ENCODE peak calls at places on chromosomes 2 and 18, in ten cellular contexts. K, E, X, U, O, D, P, Q, L and V are unnamed samples.
A peak's percentile ranks its signal among the peaks of the same experiment; 100 is the strongest.

GRCh38 chr2:201821080-201821479 is 14.7 kb downstream of the CDK15 start:
- DNase-seq in K (no peak), E (no peak), X (no peak), U (no peak), O (no peak), D (no peak), P (no peak), Q (no peak), L (no peak), V (no peak)

GRCh38 chr2:180657054-180657453 is 323.4 kb upstream of the UBE2E3 start:
- DNase-seq in K (no peak), E (no peak), X (no peak), U (peak; percentile 78), O (no peak), D (no peak), P (no peak), Q (peak; percentile 48), L (no peak), V (no peak)

GRCh38 chr2:237859533-237860272 is at the start of gene RAMP1:
- DNase-seq in K (no peak), E (no peak), X (no peak), U (peak; percentile 17), O (peak; percentile 59), D (peak; percentile 62), P (no peak), Q (no peak), L (no peak), V (peak; percentile 50)

GRCh38 chr18:62576277-62576676 is 53.5 kb downstream of the ZCCHC2 start:
- DNase-seq in K (no peak), E (no peak), X (no peak), U (no peak), O (no peak), D (no peak), P (no peak), Q (no peak), L (no peak), V (no peak)

GRCh38 chr2:12196495-12196894 is 450.1 kb downstream of the LPIN1 start:
- DNase-seq in K (no peak), E (no peak), X (no peak), U (no peak), O (no peak), D (no peak), P (no peak), Q (no peak), L (no peak), V (no peak)

GRCh38 chr2:127092306-127092705 is 14.6 kb downstream of the BIN1 start:
- DNase-seq in K (peak; percentile 16), E (no peak), X (no peak), U (no peak), O (no peak), D (no peak), P (no peak), Q (no peak), L (no peak), V (no peak)

GRCh38 chr18:23307567-23308295 is 145.4 kb upstream of the RIOK3 start:
- DNase-seq in K (peak; percentile 28), E (no peak), X (no peak), U (peak; percentile 58), O (no peak), D (no peak), P (no peak), Q (peak; percentile 16), L (no peak), V (peak; percentile 31)

GRCh38 chr2:129906139-129906860 is 73.2 kb upstream of the RAB6C start:
- DNase-seq in K (no peak), E (peak; percentile 16), X (no peak), U (no peak), O (no peak), D (peak; percentile 33), P (no peak), Q (no peak), L (no peak), V (no peak)

GRCh38 chr2:85768713-85769112 is 14.9 kb downstream of the ATOH8 start:
- DNase-seq in K (peak; percentile 47), E (peak; percentile 82), X (no peak), U (no peak), O (peak; percentile 72), D (no peak), P (no peak), Q (no peak), L (peak; percentile 89), V (peak; percentile 88)

GRCh38 chr2:85767803-85768665 is 14.2 kb downstream of the ATOH8 start:
- DNase-seq in K (no peak), E (no peak), X (no peak), U (no peak), O (no peak), D (no peak), P (no peak), Q (no peak), L (no peak), V (no peak)

GRCh38 chr2:85769987-85770362 is 16.2 kb downstream of the ATOH8 start:
- DNase-seq in K (no peak), E (no peak), X (no peak), U (no peak), O (no peak), D (no peak), P (no peak), Q (no peak), L (no peak), V (no peak)

GRCh38 chr2:85770369-85770768 is 16.6 kb downstream of the ATOH8 start:
- DNase-seq in K (no peak), E (no peak), X (no peak), U (peak; percentile 66), O (no peak), D (no peak), P (no peak), Q (no peak), L (no peak), V (no peak)

DNA sequence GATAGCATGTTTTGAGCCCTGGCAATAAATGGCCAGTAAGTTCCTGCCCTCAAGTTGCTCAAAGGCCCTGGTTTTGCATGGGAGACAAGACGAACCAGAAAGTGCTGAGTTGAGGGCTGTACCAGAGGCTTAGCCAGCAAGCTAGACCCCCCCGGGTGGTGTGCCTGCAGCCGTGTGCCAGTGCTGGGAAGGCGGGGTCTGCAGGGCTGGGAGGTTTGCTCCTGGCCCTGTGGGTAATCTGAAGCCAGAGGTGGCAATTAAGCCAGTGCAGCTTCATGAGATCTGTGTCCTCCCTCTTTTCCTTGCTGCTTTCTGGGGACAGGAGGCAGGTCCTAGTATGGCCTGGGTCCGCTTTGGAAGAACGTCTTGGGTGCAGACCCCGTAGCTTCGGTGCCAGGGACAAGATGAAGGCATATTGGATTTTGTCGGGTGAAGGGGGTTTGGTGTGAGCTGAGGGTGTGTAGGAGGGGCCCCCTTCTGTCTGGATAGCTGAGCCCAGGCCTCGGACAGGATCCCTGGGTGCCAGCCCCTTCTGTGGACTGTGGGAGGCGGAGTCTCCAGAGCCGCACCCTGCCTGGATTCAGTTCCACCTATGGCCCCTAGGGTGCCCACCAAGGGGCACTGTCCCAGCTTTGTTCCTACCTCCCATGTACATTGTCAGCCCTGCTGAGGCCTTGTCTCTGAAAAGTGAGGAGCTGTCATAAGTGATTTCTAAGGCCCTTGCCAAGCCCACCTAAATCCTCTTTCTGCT is 15.6 kb downstream of the ATOH8 start:
- DNase-seq in K (no peak), E (no peak), X (peak; percentile 92), U (no peak), O (no peak), D (no peak), P (peak; percentile 84), Q (no peak), L (no peak), V (no peak)
- TF ChIP-seq CTCF in K (no peak), E (peak; percentile 11), X (peak; percentile 26), U (peak; percentile 29), O (no peak), D (no peak), P (peak; percentile 60), Q (no peak), L (no peak), V (no peak)

DNA sequence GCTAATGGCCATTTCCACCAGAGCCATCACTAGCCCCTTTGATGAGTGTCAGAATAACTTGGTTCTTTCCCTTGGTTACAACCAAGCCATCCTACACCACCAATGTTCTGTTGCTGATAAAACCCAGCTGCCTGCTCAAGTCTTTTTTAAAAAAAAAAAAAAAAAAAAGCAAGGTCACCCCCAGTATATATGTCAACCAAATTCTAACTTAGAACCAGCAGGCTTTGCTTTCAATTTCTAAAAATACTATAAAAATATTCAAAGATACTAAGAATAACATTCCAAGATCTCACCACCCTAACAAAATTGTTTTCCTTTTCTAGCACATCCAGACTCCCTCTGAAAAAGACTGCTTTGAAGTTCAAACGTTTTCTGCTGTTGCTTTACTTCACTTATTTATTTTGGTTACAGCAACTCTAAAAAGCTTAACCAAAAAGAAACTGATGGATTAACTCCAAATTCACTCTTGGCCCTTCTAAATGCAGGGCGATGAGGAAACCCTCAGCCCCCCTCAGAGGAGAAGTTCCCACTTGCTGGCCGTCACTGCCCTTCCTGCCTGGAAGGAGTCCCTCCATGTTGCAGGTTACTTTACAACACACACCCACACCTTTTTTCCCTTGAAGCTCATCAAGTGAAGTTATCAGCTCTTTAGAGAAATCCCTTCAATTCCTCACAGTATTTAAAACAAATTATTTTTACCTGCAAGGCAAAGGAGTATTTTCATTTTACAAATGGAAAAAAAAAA is 10.8 kb downstream of the UXS1 start:
- DNase-seq in K (no peak), E (no peak), X (no peak), U (peak; percentile 15), O (no peak), D (no peak), P (no peak), Q (no peak), L (no peak), V (no peak)
- H3K27ac ChIP-seq in K (no peak overlapping the region), E (peak overlapping the region; percentile 28), X (no peak overlapping the region), U (no peak overlapping the region), O (no peak overlapping the region), D (no peak overlapping the region), P (peak overlapping the region; percentile 57), Q (no peak overlapping the region), L (no peak overlapping the region), V (peak overlapping the region; percentile 55)

DNA sequence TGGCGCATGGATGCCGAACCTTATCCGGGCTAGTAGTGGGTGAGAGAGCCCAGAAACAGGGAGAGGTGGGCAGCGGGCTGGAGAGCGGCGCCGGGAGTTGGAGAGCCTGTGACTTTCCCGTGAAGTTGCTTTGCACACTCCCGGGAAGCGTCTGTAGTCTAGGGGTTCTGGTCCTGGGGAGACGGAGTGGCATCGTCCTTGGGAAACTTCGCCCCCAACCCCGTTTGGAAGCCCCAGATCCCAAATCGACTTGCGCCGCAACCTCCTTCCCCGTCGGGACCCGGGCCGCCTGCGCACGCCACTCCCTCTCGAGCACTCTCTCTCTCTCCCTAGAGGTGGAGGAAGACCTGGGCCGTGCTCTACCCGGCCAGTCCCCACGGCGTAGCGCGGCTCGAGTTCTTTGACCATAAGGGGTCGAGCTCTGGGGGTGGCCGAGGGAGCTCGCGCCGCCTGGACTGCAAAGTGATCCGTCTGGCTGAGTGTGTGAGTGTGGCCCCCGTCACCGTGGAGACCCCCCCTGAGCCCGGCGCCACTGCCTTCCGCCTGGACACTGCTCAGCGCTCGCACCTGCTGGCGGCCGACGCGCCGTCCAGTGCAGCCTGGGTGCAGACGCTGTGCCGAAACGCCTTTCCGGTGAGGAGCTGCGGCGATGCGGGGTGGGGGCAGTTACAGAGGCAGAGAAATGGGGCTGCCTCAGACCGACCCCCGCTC is 456 bp downstream of the DOK1 start:
- DNase-seq in K (peak; percentile 46), E (peak; percentile 66), X (no peak), U (peak; percentile 27), O (peak; percentile 53), D (peak; percentile 79), P (peak; percentile 67), Q (no peak), L (peak; percentile 50), V (peak; percentile 52)
- TF ChIP-seq POLR2A in K (no peak), E (no peak), X (peak; percentile 10), U (no peak), O (no peak), D (peak; percentile 22), P (peak; percentile 66), Q (no peak), L (no peak), V (no peak)

GRCh38 chr2:55923978-55924325 is 370 bp upstream of the EFEMP1 start:
- DNase-seq in K (no peak), E (no peak), X (no peak), U (no peak), O (no peak), D (no peak), P (no peak), Q (no peak), L (no peak), V (no peak)

GRCh38 chr2:55926246-55926645 is 2.7 kb upstream of the EFEMP1 start:
- DNase-seq in K (no peak), E (no peak), X (no peak), U (no peak), O (no peak), D (no peak), P (no peak), Q (no peak), L (no peak), V (no peak)

GRCh38 chr2:55922488-55922887 is 1.1 kb downstream of the EFEMP1 start:
- DNase-seq in K (no peak), E (no peak), X (no peak), U (peak; percentile 58), O (no peak), D (no peak), P (no peak), Q (no peak), L (no peak), V (peak; percentile 25)

GRCh38 chr2:55926974-55927373 is 3.4 kb upstream of the EFEMP1 start:
- DNase-seq in K (no peak), E (no peak), X (no peak), U (no peak), O (no peak), D (no peak), P (no peak), Q (no peak), L (no peak), V (no peak)

GRCh38 chr2:55923091-55923977 is at the start of gene EFEMP1:
- DNase-seq in K (peak; percentile 26), E (peak; percentile 69), X (peak; percentile 41), U (peak; percentile 62), O (peak; percentile 67), D (peak; percentile 52), P (no peak), Q (no peak), L (peak; percentile 53), V (peak; percentile 83)
- TF ChIP-seq CTCF in K (no peak), E (no peak), X (no peak), U (no peak), O (peak; percentile 23), D (no peak), P (no peak), Q (no peak), L (no peak), V (no peak)